ENCODE peak calls at places on chromosome X, in six cellular contexts. One of them, this sample, is unnamed.
A peak's percentile ranks its signal among the peaks of the same experiment; 100 is the strongest.

GRCh38 chrX:50448565-50448964 is 22.1 kb downstream of the DGKK start:
- DNase-seq in MM.1S: no peak
- DNase-seq in neural progenitor cell: no peak
- DNase-seq in GM23338: peak; percentile 41
- DNase-seq in GM23248: peak; percentile 22
- DNase-seq in PC-9: peak; percentile 0
- DNase-seq in this sample: peak; percentile 81

GRCh38 chrX:4243759-4244158 is 530.3 kb upstream of the PRKX start:
- DNase-seq in neural progenitor cell: no peak
- DNase-seq in GM23338: peak; percentile 47
- DNase-seq in PC-9: no peak
- DNase-seq in GM23248: no peak
- DNase-seq in MM.1S: no peak
- DNase-seq in this sample: no peak

GRCh38 chrX:9656871-9657270 is 108.8 kb downstream of the GPR143 start:
- DNase-seq in GM23248: no peak
- DNase-seq in GM23338: no peak
- DNase-seq in neural progenitor cell: no peak
- DNase-seq in PC-9: no peak
- DNase-seq in MM.1S: no peak
- DNase-seq in this sample: peak; percentile 78

GRCh38 chrX:71017396-71017939 is 50.7 kb downstream of the SNX12 start:
- DNase-seq in PC-9: no peak
- DNase-seq in GM23248: no peak
- DNase-seq in MM.1S: no peak
- DNase-seq in GM23338: no peak
- DNase-seq in neural progenitor cell: no peak
- DNase-seq in this sample: no peak

GRCh38 chrX:3960952-3961351 is 247.5 kb upstream of the PRKX start:
- DNase-seq in neural progenitor cell: no peak
- DNase-seq in GM23338: no peak
- DNase-seq in PC-9: no peak
- DNase-seq in GM23248: no peak
- DNase-seq in MM.1S: no peak
- DNase-seq in this sample: no peak

GRCh38 chrX:153739754-153740486 is 15.3 kb downstream of the ABCD1 start:
- DNase-seq in GM23338: peak; percentile 8
- DNase-seq in neural progenitor cell: no peak
- DNase-seq in PC-9: no peak
- DNase-seq in MM.1S: no peak
- DNase-seq in GM23248: no peak
- DNase-seq in this sample: no peak

GRCh38 chrX:154383359-154384283 is 4.5 kb downstream of the EMD start:
- DNase-seq in neural progenitor cell: no peak
- DNase-seq in MM.1S: no peak
- DNase-seq in GM23248: no peak
- DNase-seq in PC-9: no peak
- DNase-seq in GM23338: no peak
- DNase-seq in this sample: no peak

GRCh38 chrX:71154196-71154595 is 9.6 kb downstream of the NLGN3 start:
- DNase-seq in GM23338: no peak
- DNase-seq in neural progenitor cell: no peak
- DNase-seq in PC-9: no peak
- DNase-seq in MM.1S: no peak
- DNase-seq in GM23248: no peak
- DNase-seq in this sample: no peak

GRCh38 chrX:40253770-40254169 is 156.0 kb upstream of the BCOR start:
- DNase-seq in PC-9: no peak
- DNase-seq in GM23248: no peak
- DNase-seq in neural progenitor cell: no peak
- DNase-seq in MM.1S: no peak
- DNase-seq in GM23338: no peak
- DNase-seq in this sample: no peak

GRCh38 chrX:18650662-18651061 is 21.2 kb downstream of the RS1 start:
- DNase-seq in MM.1S: no peak
- DNase-seq in GM23248: no peak
- DNase-seq in PC-9: no peak
- DNase-seq in GM23338: no peak
- DNase-seq in neural progenitor cell: no peak
- DNase-seq in this sample: no peak

GRCh38 chrX:67544871-67545771 is 1.3 kb downstream of the AR start:
- DNase-seq in neural progenitor cell: peak; percentile 48
- DNase-seq in GM23248: peak; percentile 63
- DNase-seq in MM.1S: no peak
- DNase-seq in PC-9: no peak
- DNase-seq in GM23338: peak; percentile 30
- DNase-seq in this sample: no peak

GRCh38 chrX:131513159-131513914 is 30.5 kb upstream of the OR13H1 start:
- DNase-seq in MM.1S: no peak
- DNase-seq in neural progenitor cell: no peak
- DNase-seq in GM23338: no peak
- DNase-seq in PC-9: no peak
- DNase-seq in GM23248: no peak
- DNase-seq in this sample: no peak

GRCh38 chrX:23773601-23774175 is 9.3 kb upstream of the SAT1 start:
- DNase-seq in GM23338: no peak
- DNase-seq in MM.1S: peak; percentile 62
- DNase-seq in neural progenitor cell: no peak
- DNase-seq in PC-9: no peak
- DNase-seq in GM23248: no peak
- DNase-seq in this sample: no peak

GRCh38 chrX:129980540-129981206 is 1.8 kb upstream of the BCORL1 start:
- DNase-seq in PC-9: peak; percentile 66
- DNase-seq in neural progenitor cell: peak; percentile 75
- DNase-seq in GM23338: peak; percentile 58
- DNase-seq in GM23248: peak; percentile 35
- DNase-seq in MM.1S: no peak
- DNase-seq in this sample: peak; percentile 15

GRCh38 chrX:129979207-129979920 is 3.1 kb upstream of the BCORL1 start:
- DNase-seq in PC-9: no peak
- DNase-seq in GM23248: peak; percentile 30
- DNase-seq in neural progenitor cell: peak; percentile 51
- DNase-seq in GM23338: no peak
- DNase-seq in MM.1S: no peak
- DNase-seq in this sample: no peak

GRCh38 chrX:129981752-129982299 is 609 bp upstream of the BCORL1 start:
- DNase-seq in MM.1S: no peak
- DNase-seq in PC-9: no peak
- DNase-seq in neural progenitor cell: no peak
- DNase-seq in GM23338: no peak
- DNase-seq in GM23248: no peak
- DNase-seq in this sample: no peak

GRCh38 chrX:129981207-129981553 is 1.3 kb upstream of the BCORL1 start:
- DNase-seq in MM.1S: no peak
- DNase-seq in neural progenitor cell: no peak
- DNase-seq in GM23248: no peak
- DNase-seq in PC-9: no peak
- DNase-seq in GM23338: no peak
- DNase-seq in this sample: no peak

DNA sequence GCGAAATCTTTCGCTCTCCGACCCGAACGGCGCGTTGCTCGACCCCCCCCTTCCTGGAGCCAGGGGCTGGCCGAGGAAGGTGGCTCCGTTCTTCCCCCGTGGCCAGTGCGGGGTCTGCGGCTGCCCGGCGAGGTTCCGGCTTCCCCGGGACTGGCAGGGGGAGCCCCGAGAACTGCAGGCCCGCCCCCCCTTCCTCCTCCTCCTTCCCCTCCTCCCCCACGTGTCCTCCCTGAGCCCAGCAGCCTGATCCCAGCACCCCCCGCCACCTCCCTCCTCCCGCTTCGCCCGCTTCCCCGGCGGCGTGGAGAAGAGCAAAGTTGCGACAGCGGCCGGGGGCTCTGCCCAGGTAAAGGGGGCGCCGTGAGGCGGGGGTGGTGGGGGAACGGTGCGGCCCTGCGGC is 2.4 kb upstream of the BCORL1 start:
- DNase-seq in neural progenitor cell: peak; percentile 48
- DNase-seq in GM23248: peak; percentile 29
- DNase-seq in MM.1S: no peak
- DNase-seq in GM23338: no peak
- DNase-seq in PC-9: peak; percentile 17
- DNase-seq in this sample: no peak
- H3K27me3 ChIP-seq in neural progenitor cell: peaks cover 16% of the 10 kb centered on the region
- H3K27me3 ChIP-seq in GM23248: no peaks in the 10 kb centered on the region
- H3K27me3 ChIP-seq in MM.1S: no peaks in the 10 kb centered on the region
- H3K27me3 ChIP-seq in GM23338: peaks cover 71% of the 10 kb centered on the region
- H3K27me3 ChIP-seq in PC-9: peaks cover 5% of the 10 kb centered on the region
- H3K27me3 ChIP-seq in this sample: no peaks in the 10 kb centered on the region

DNA sequence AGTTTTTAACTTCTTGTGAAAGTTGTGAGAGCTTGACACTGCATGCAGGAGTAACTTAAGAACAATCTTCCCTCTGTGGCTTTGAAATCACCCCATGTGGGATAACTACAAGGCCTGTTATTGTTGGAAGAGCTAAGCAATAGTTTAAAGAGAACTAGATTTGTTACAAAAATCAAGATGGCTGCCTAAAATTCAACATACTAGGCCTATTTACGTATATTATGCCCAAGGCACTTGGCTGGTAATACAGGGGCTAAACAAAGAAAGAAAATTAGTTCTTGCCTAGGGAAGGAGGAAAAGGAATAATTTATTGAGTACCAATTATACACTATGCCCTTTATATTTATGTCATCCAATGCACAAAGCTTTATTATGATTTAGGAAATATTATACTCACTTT is 36.1 kb downstream of the DMD start:
- DNase-seq in PC-9: no peak
- DNase-seq in GM23248: no peak
- DNase-seq in GM23338: no peak
- DNase-seq in neural progenitor cell: no peak
- DNase-seq in MM.1S: no peak
- DNase-seq in this sample: no peak
- H3F3A ChIP-seq in PC-9: no peaks in the 10 kb centered on the region
- H3F3A ChIP-seq in GM23248: no peaks in the 10 kb centered on the region
- H3F3A ChIP-seq in GM23338: no peaks in the 10 kb centered on the region
- H3F3A ChIP-seq in neural progenitor cell: no peaks in the 10 kb centered on the region
- H3F3A ChIP-seq in MM.1S: no peaks in the 10 kb centered on the region
- H3F3A ChIP-seq in this sample: no peaks in the 10 kb centered on the region

GRCh38 chrX:12137982-12138365 is 299 bp upstream of the FRMPD4 start:
- DNase-seq in neural progenitor cell: peak; percentile 33
- DNase-seq in PC-9: no peak
- DNase-seq in GM23248: no peak
- DNase-seq in GM23338: peak; percentile 45
- DNase-seq in MM.1S: no peak
- DNase-seq in this sample: peak; percentile 12
- TF ChIP-seq EZH2 in neural progenitor cell: no peak
- TF ChIP-seq EZH2 in PC-9: no peak
- TF ChIP-seq EZH2 in GM23248: no peak
- TF ChIP-seq EZH2 in GM23338: no peak
- TF ChIP-seq EZH2 in MM.1S: no peak
- TF ChIP-seq EZH2 in this sample: no peak

DNA sequence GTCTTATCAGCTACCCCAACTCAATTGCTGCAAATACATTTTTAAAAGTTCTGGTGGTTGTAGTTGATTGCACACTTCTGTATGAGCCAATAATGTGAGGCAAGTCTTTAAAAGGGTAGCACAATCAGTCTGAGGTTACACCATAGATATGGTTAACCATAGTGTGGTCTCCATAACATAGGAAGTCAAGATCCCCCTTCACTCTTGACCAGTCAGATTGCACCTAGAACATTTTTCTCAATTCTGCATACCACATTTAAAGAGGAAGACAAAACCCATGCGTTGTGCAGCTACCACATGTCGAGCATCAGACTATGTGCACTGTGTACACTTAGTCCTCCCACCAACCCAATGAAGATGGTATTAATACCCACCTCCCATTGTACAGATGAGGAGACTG is 26.5 kb upstream of the CYBB start:
- DNase-seq in neural progenitor cell: no peak
- DNase-seq in MM.1S: no peak
- DNase-seq in GM23248: no peak
- DNase-seq in GM23338: no peak
- DNase-seq in PC-9: no peak
- DNase-seq in this sample: no peak
- H3K27me3 ChIP-seq in neural progenitor cell: no peaks in the 10 kb centered on the region
- H3K27me3 ChIP-seq in MM.1S: no peaks in the 10 kb centered on the region
- H3K27me3 ChIP-seq in GM23248: no peaks in the 10 kb centered on the region
- H3K27me3 ChIP-seq in GM23338: no peaks in the 10 kb centered on the region
- H3K27me3 ChIP-seq in PC-9: no peaks in the 10 kb centered on the region
- H3K27me3 ChIP-seq in this sample: no peaks in the 10 kb centered on the region